ENCODE peak calls at places on chromosomes 11 and 22, in four cellular contexts. P, O, Y and T are unnamed samples.

GRCh38 chr11:75589933-75590332 is 27.9 kb downstream of the SERPINH1 start:
- DNase-seq in P (no peak), O (no peak), Y (no peak), T (peak; percentile 50)

GRCh38 chr22:28997342-28997741 is 64.3 kb downstream of the C22orf31 start:
- DNase-seq in P (no peak), Y (no peak), O (no peak), T (no peak)

GRCh38 chr22:45612940-45613339 is 58.7 kb upstream of the ATXN10 start:
- DNase-seq in O (no peak), Y (peak; percentile 47), P (peak; percentile 64), T (no peak)

GRCh38 chr11:16924462-16924825 is 89.8 kb downstream of the PLEKHA7 start:
- DNase-seq in P (no peak), Y (no peak), O (no peak), T (no peak)

GRCh38 chr11:120601566-120601965 is 90.0 kb downstream of the GRIK4 start:
- DNase-seq in Y (peak; percentile 27), O (peak; percentile 12), P (no peak), T (no peak)

GRCh38 chr11:121311373-121311772 is 18.8 kb downstream of the SC5D start:
- DNase-seq in Y (no peak), O (no peak), P (no peak), T (no peak)

GRCh38 chr11:2516276-2517015 is 71.6 kb downstream of the KCNQ1 start:
- DNase-seq in P (no peak), Y (no peak), O (no peak), T (no peak)

GRCh38 chr11:36577859-36578258 is 10.1 kb downstream of the RAG1 start:
- DNase-seq in O (peak; percentile 4), Y (peak; percentile 13), P (no peak), T (no peak)

GRCh38 chr11:120134931-120135228 is 3.0 kb downstream of the TRIM29 start:
- DNase-seq in Y (no peak), P (no peak), O (no peak), T (no peak)

GRCh38 chr22:23774922-23775436 is 2.3 kb downstream of the MMP11 start:
- DNase-seq in O (no peak), Y (peak; percentile 75), P (no peak), T (no peak)

GRCh38 chr11:123072279-123072678 is 10.3 kb upstream of the HSPA8 start:
- DNase-seq in O (peak; percentile 82), P (no peak), Y (no peak), T (no peak)

GRCh38 chr11:45964911-45965389 is 42.5 kb downstream of the LARGE2 start:
- DNase-seq in Y (peak; percentile 90), O (peak; percentile 76), P (no peak), T (peak; percentile 24)

GRCh38 chr11:44140805-44141204 is 45.3 kb downstream of the EXT2 start:
- DNase-seq in O (peak; percentile 75), Y (no peak), P (no peak), T (no peak)

GRCh38 chr11:129374081-129374992 is 1.3 kb upstream of the BARX2 start:
- DNase-seq in O (no peak), Y (no peak), P (no peak), T (no peak)

GRCh38 chr22:35021166-35021565 is 44.8 kb upstream of the ISX start:
- DNase-seq in Y (no peak), O (peak; percentile 6), P (no peak), T (no peak)

DNA sequence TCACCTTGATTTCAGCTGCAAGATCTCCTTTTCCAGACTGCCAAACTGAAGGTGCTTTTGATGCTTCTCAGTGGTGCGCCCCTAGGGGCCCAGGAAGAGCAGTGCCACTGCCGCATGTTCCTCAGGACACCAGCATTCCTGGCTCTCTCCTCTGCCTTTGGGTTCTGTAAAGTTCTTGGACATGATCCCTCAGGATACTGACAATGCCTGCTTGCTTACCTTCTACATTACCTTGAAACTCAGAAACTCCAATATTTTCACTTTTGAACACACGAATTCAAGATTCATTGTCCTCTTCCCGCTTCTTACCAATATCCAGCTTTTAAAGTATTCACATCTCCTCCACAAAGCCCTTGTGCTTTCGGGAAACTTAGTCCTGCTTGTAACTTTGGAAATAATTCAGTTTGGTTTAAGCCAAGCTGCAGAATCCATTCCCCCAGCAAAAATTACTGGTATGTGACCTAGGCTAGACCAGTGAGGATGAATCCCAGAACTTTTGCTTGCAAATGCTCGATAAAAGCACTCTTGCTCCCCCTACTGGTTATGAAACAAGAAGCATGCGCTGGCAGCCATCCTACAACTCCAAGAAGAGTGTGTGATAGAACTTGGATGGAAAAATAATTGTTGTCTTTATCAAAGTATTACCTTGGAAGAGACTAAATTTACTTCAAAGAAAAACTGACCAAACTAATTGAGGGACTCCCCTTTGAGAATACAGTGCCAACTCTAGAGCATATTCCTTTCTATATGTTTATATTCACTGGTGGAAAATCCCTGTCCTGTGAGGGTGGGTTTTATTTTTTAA is 16.5 kb upstream of the OR5B21 start:
- DNase-seq in P (peak; percentile 62), O (peak; percentile 92), Y (peak; percentile 92), T (peak; percentile 31)
- H3K27ac ChIP-seq in P (no peak overlapping the region), O (no peak overlapping the region), Y (no peak overlapping the region), T (no peak overlapping the region)

GRCh38 chr11:61482513-61482912 is 26.0 kb upstream of the LRRC10B start:
- DNase-seq in P (no peak), O (peak; percentile 37), Y (no peak), T (no peak)
- TF ChIP-seq CTCF in P (peak; percentile 42), O (peak; percentile 75), Y (peak; percentile 71), T (peak; percentile 52)

DNA sequence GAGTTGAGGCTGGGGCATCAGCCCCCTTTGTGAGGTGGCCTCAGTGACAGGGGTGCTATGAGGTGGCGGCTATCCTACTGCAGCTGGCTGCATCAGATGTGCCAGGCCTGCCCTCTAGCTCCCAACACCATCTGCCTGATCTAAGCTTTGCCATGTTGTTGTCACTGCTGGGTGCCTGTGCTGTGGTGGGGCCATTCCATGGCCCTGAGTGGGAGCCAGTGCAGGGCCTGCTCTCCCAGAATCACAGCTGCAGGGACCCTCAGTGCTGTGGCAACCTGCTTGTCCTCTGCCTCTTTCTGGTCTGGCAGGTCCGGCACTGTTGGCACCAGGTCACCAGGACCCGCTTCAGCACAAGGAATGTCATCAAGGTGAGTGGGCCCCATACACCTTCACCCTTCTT is 1.8 kb upstream of the SNU13 start:
- DNase-seq in P (no peak), O (no peak), Y (no peak), T (no peak)
- H3K27ac ChIP-seq in P (peak overlapping the region; percentile 97), O (no peak overlapping the region), Y (no peak overlapping the region), T (no peak overlapping the region)

DNA sequence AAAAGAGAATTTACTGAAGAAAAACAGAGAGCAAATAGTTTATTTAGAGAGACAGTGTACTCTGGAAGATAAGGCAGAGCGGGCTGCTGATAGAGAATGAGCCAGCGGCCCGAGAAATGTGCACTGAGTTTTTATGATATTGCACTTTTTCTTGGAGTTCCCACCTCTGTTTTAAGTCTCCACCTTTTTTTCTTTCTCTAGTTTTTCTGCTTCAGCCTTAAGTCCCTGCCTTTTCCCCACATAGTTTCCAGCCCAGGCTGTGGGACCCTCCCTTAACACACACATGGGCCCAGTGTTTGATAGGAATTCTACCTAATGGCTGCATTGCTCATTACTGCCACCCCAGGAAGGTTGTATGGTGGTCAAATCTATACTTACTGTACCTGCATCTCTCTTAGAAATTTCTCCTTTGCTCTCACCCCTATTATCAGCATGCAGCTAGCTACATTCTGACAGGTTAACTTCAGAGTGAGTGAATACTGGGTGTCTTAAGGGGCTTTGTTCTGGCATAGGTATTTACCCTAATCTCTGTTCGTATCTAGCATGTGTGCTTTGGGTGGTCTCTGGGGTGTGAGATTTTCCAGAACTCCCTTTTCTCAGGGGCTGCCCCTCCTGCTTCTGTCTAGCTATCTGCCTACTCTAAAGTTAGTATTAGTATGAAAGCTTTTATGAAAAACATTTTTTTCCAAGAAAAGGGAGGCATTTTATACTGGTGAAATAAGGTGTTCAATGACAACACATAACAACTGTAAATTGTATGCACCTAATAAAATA is 127.3 kb upstream of the TOP3B start:
- DNase-seq in P (no peak), O (peak; percentile 12), Y (no peak), T (no peak)
- TF ChIP-seq CTCF in P (no peak), O (peak; percentile 53), Y (peak; percentile 23), T (no peak)

GRCh38 chr11:33701302-33701701 is 676 bp upstream of the C11orf91 start:
- DNase-seq in Y (peak; percentile 52), P (no peak), O (peak; percentile 65), T (no peak)

GRCh38 chr11:33698921-33699320 is 1.7 kb downstream of the C11orf91 start:
- DNase-seq in Y (no peak), O (no peak), P (no peak), T (no peak)

GRCh38 chr11:33699515-33700424 is 856 bp downstream of the C11orf91 start:
- DNase-seq in O (no peak), Y (no peak), P (peak; percentile 66), T (peak; percentile 57)

GRCh38 chr11:33701831-33702230 is 1.2 kb upstream of the C11orf91 start:
- DNase-seq in Y (peak; percentile 77), O (peak; percentile 86), P (no peak), T (no peak)

DNA sequence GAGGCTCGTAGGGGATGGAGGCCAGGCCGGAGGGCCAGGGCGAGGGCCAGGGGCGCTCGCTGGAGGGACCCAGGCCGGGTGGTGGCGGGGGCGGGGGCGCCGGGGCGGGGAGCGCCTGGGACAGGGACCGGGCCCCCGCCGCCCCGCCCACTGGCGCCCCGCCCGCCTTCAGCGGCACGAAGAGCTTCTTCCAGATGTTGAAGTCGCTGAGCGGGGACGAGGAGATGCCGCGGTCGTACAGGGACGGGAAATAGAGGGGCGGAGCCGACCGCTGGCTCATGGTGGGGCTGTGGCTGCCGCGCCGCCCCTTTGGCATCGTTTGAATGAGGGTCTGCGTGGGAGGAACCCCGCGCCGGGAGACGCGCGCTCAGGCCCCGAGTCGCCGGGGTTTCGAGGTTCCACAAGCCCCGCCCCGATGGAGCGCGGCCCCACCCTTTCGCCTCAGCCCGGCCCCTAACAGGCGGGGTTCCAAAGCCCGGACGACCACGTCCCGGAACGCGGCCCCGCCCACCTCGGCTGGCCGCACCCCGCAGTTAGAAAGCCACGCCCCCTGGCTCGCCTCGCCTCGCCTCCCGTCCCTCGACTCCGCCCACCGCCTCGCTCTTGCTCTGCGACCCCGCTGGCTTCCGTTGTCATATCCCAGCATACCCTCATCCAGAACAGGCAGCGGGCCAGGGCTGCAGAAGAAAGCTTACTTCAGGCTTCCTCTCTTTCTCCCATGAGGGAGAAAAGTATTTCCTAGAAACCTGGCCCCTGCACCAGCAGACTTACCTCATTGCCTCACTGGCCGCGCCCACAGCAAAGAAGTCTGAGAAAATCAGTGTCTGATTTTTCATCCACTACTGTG is at the start of gene C11orf91:
- DNase-seq in P (peak; percentile 97), Y (peak; percentile 99), O (peak; percentile 93), T (peak; percentile 98)
- H3K27ac ChIP-seq in P (peak within 1 kb of the TSS; percentile 83), Y (peak within 1 kb of the TSS; percentile 36), O (peak within 1 kb of the TSS; percentile 99), T (peak within 1 kb of the TSS; percentile 89)

GRCh38 chr11:10906521-10906920 is 48.7 kb upstream of the ZBED5 start:
- DNase-seq in O (peak; percentile 49), P (no peak), Y (no peak), T (no peak)
- TF ChIP-seq CTCF in O (peak; percentile 43), P (peak; percentile 33), Y (peak; percentile 18), T (peak; percentile 51)